ENCODE peak calls at places on chromosomes 5 and 9, in four cellular contexts. R is HepG2, V is GM12878, N is K562. O is an unnamed sample.
A peak's percentile ranks its signal among the peaks of the same experiment; 100 is the strongest.

GRCh38 chr9:13424204-13424603 is 144.7 kb upstream of the MPDZ start:
- DNase-seq in N (no peak), R (no peak), V (no peak), O (no peak)

GRCh38 chr9:69035438-69036316 is at the start of gene FXN:
- DNase-seq in R (peak; percentile 61), V (peak; percentile 38), N (peak; percentile 84), O (peak; percentile 80)

GRCh38 chr5:80696450-80696849 is 41.7 kb upstream of the DHFR start:
- DNase-seq in R (no peak), V (no peak), N (no peak), O (no peak)

GRCh38 chr9:128439273-128439672 is 16.5 kb upstream of the ODF2 start:
- DNase-seq in R (no peak), N (no peak), V (no peak), O (no peak)

GRCh38 chr5:158727771-158728311 is 371.9 kb downstream of the EBF1 start:
- DNase-seq in R (peak; percentile 1), V (no peak), N (no peak), O (no peak)

GRCh38 chr5:175718401-175719108 is 60.7 kb downstream of the HRH2 start:
- DNase-seq in N (peak; percentile 31), V (no peak), R (no peak), O (peak; percentile 70)

GRCh38 chr9:129023036-129023907 is 4.9 kb downstream of the SH3GLB2 start:
- DNase-seq in V (no peak), N (peak; percentile 80), R (no peak), O (no peak)

GRCh38 chr5:133686566-133686965 is 74.2 kb upstream of the FSTL4 start:
- DNase-seq in R (no peak), N (no peak), V (no peak), O (no peak)

GRCh38 chr5:103522586-103522985 is 40.0 kb downstream of the NUDT12 start:
- DNase-seq in R (no peak), V (no peak), N (no peak), O (no peak)

GRCh38 chr5:103472820-103473219 is 89.8 kb downstream of the NUDT12 start:
- DNase-seq in N (peak; percentile 24), R (peak; percentile 25), V (no peak), O (no peak)

GRCh38 chr5:16808021-16808420 is 128.1 kb downstream of the MYO10 start:
- DNase-seq in R (no peak), V (no peak), N (no peak), O (no peak)

GRCh38 chr5:16805478-16805877 is 130.6 kb downstream of the MYO10 start:
- DNase-seq in V (no peak), N (no peak), R (no peak), O (no peak)

GRCh38 chr5:16806691-16807433 is 129.2 kb downstream of the MYO10 start:
- DNase-seq in R (no peak), N (no peak), V (no peak), O (no peak)

GRCh38 chr5:16808936-16809815 is 126.9 kb downstream of the MYO10 start:
- DNase-seq in R (peak; percentile 10), V (no peak), N (no peak), O (no peak)

DNA sequence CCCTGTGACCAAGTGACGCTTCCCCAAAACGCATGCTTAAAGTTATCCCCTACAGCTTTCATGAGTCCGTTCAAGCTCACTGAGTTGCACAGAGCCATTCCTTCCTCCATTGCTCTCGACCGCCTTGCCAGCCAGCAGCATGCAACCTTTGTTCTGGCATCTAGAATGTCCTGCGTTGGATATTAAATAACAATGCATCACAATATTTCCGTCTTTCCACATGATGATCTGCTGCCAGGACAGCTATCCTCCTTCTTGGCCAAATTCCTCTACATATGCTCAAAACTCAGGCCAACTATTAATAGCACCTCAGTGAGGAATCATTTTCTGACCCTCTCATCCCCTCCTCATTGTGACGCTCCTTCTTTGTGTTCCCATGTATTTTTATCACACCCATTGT is 128.6 kb downstream of the MYO10 start:
- DNase-seq in V (no peak), N (no peak), R (no peak), O (no peak)
- TF ChIP-seq ETV6 in V (no peak), N (no peak), R (no peak), O (no peak)

DNA sequence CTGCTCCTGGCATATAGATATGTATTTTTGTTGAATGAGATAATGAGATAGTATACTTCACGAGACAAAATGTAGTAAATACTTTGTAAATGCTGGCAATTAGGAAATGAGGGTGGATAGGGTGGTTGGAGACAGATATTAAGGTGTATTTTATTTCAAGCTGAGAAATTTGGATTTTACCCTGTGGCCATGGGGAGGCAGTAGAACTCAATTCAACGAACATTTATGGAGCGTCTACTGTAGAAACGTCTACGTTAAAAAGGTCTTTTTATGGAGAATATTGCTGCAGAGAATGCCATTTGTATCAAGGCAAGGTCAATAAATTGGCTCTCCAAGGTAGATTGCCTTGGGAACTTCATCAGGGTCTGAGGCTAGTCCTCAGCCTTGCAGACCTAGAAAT is 21.5 kb upstream of the RALGPS1 start:
- DNase-seq in N (peak; percentile 24), V (no peak), R (peak; percentile 25), O (no peak)
- TF ChIP-seq CREM in N (no peak), V (no peak), R (no peak), O (no peak)

GRCh38 chr9:136973618-136974617 is 3.4 kb upstream of the PTGDS start:
- DNase-seq in V (no peak), N (no peak), R (no peak), O (no peak)

GRCh38 chr9:136974834-136975535 is 2.3 kb upstream of the PTGDS start:
- DNase-seq in N (no peak), R (no peak), V (no peak), O (no peak)

GRCh38 chr9:136978073-136978864 is 965 bp downstream of the PTGDS start:
- DNase-seq in R (no peak), N (peak; percentile 100), V (no peak), O (peak; percentile 96)

GRCh38 chr9:136977223-136978072 is at the start of gene PTGDS:
- DNase-seq in R (no peak), N (no peak), V (no peak), O (no peak)

DNA sequence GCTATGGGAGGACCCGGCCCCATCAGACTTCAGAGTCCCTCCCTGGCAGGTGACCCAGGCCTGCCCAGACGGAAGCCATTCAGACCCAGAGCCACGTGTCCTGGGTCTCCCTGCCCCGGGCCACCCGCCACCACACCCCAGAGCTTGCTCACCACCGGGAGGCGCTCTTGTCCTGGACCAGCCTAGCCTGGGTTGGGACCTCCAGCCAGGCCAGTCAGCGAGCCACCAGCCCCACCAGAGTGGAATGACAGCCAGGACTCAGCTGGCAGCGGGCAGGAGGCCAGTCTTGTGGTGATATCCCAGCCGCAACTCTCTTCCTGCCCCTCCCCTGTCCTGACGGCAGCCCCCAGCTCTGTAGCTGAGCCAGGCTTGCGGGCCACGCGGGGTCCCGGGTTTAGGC is 1.7 kb upstream of the PTGDS start:
- DNase-seq in V (no peak), R (peak; percentile 42), N (peak; percentile 57), O (peak; percentile 89)
- TF ChIP-seq CTCF in V (no peak), R (peak; percentile 75), N (peak; percentile 61), O (peak; percentile 46)

DNA sequence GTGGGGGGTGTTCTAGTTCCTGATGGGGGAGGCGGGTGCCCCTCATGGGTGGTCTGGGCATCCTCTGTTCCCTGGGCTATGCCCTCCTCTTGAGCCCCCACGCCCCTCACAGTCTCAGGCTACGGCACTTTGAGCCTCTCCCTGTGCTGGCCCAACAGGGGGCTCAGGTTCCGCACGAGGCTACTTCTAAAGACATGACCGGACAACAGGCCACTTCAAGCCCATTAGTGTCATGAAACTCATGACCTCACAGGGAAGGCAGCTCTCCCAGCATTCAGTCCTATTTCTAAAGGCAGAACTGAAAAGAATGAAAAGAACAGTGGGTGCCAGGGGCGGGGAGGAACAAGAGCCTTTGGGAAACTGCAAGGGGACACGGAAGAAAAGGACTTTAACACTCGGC is 45.0 kb downstream of the COL23A1 start:
- DNase-seq in V (no peak), R (no peak), N (no peak), O (no peak)
- TF ChIP-seq ETV6 in V (no peak), R (no peak), N (no peak), O (no peak)

DNA sequence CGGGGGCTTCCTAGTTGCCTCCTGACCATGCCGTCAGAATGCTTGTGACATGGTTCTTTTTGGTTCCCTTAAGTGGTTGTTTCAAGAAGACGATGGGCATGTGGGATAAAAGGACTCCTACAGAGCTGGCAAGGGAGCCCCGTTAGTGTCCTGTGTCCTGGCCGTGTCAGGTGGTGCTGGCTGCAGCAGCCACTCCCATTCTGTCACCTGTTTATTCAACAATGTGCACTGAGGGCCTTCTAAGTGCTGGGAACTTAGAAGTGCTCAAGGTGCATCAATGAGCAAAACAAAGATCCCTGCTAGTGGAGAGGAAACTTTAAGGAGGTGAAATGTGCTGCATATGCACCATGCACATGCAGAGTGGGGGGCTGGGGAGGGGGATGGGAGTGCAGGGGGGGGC is 19.6 kb downstream of the LCP2 start:
- DNase-seq in N (no peak), R (no peak), V (no peak), O (peak; percentile 22)
- TF ChIP-seq CREM in N (no peak), R (no peak), V (no peak), O (no peak)